ENCODE peak calls at places on chromosomes 13 and 19, in eight cellular contexts. N is heart right ventricle, I is fibroblast of lung, B is psoas muscle, F is hepatocyte, A is H9, V is prostate gland, R is tibial nerve. E is an unnamed sample. For H3K4me1, the result is how much of the 10 kb centered on the place peaks cover.

GRCh38 chr13:26601669-26602068 is 44.2 kb downstream of the WASF3 start:
- DNase-seq in N (no peak), I (peak), B (no peak), F (no peak), A (no peak), V (no peak), R (no peak), E (no peak)

GRCh38 chr13:42654760-42655159 is 80.8 kb downstream of the TNFSF11 start:
- DNase-seq in N (no peak), I (no peak), B (no peak), F (no peak), A (no peak), V (no peak), R (no peak), E (no peak)

GRCh38 chr13:27012482-27013197 is 159.0 kb downstream of the USP12 start:
- DNase-seq in N (no peak), I (peak), B (no peak), F (no peak), A (peak), V (no peak), R (no peak), E (no peak)

GRCh38 chr13:42048323-42048624 is 174 bp upstream of the DGKH start:
- DNase-seq in N (no peak), I (peak), B (no peak), F (no peak), A (no peak), V (peak), R (no peak), E (no peak)

GRCh38 chr13:39811051-39811450 is 155.6 kb downstream of the COG6 start:
- DNase-seq in N (no peak), I (no peak), B (no peak), F (no peak), A (no peak), V (no peak), R (no peak), E (no peak)

GRCh38 chr19:9144920-9145319 is 4.7 kb downstream of the ZNF317 start:
- DNase-seq in N (no peak), I (no peak), B (no peak), F (no peak), A (no peak), V (no peak), R (no peak), E (no peak)

GRCh38 chr13:40787062-40787461 is 2.3 kb upstream of the SLC25A15 start:
- DNase-seq in N (no peak), I (peak), B (no peak), F (no peak), A (peak), V (no peak), R (no peak), E (no peak)

GRCh38 chr19:52653161-52653560 is 15.0 kb upstream of the ZNF83 start:
- DNase-seq in N (no peak), I (no peak), B (no peak), F (no peak), A (no peak), V (no peak), R (no peak), E (no peak)

GRCh38 chr19:55477905-55478304 is 1.5 kb downstream of the ZNF628 start:
- DNase-seq in N (no peak), I (no peak), B (no peak), F (no peak), A (no peak), V (no peak), R (no peak), E (no peak)

GRCh38 chr19:29841559-29842367 is 30.0 kb downstream of the CCNE1 start:
- DNase-seq in N (peak), I (peak), B (no peak), F (peak), A (peak), V (no peak), R (no peak), E (peak)

GRCh38 chr13:32376642-32377418 is 51.1 kb downstream of the N4BP2L1 start:
- DNase-seq in N (no peak), I (no peak), B (no peak), F (no peak), A (no peak), V (no peak), R (no peak), E (no peak)

GRCh38 chr13:39013462-39013861 is 22.8 kb upstream of the STOML3 start:
- DNase-seq in N (no peak), I (no peak), B (no peak), F (no peak), A (no peak), V (no peak), R (no peak), E (no peak)

GRCh38 chr19:42095814-42096230 is 19.9 kb downstream of the ZNF574 start:
- DNase-seq in N (no peak), I (no peak), B (no peak), F (no peak), A (peak), V (no peak), R (no peak), E (peak)

GRCh38 chr13:30991922-30992321 is 59.5 kb downstream of the TEX26 start:
- DNase-seq in N (no peak), I (no peak), B (no peak), F (no peak), A (no peak), V (no peak), R (no peak), E (no peak)

GRCh38 chr19:29965529-29965928 is 23.5 kb downstream of the URI1 start:
- DNase-seq in N (no peak), I (peak), B (no peak), F (no peak), A (no peak), V (no peak), R (no peak), E (no peak)

GRCh38 chr19:48290923-48291700 is 21.2 kb downstream of the ZNF114 start:
- DNase-seq in N (peak), I (peak), B (peak), F (peak), A (peak), V (peak), R (peak), E (peak)

GRCh38 chr19:45638930-45639729 is at the start of gene EML2:
- DNase-seq in N (no peak), I (peak), B (peak), F (peak), A (peak), V (peak), R (no peak), E (peak)

GRCh38 chr13:84132491-84132890 is 250.2 kb upstream of the SLITRK1 start:
- DNase-seq in N (no peak), I (no peak), B (no peak), F (no peak), A (no peak), V (no peak), R (no peak), E (no peak)

GRCh38 chr19:55253842-55254624 is 4.8 kb downstream of the PPP6R1 start:
- DNase-seq in N (no peak), I (no peak), B (no peak), F (no peak), A (no peak), V (no peak), R (no peak), E (peak)

GRCh38 chr13:25963681-25964080 is 88.1 kb downstream of the SHISA2 start:
- DNase-seq in N (no peak), I (no peak), B (no peak), F (no peak), A (no peak), V (no peak), R (no peak), E (no peak)

GRCh38 chr13:113152894-113153809 is 5.3 kb upstream of the PROZ start:
- DNase-seq in N (peak), I (peak), B (peak), F (peak), A (peak), V (peak), R (peak), E (peak)

GRCh38 chr13:73481877-73482445 is 423.2 kb downstream of the KLF5 start:
- DNase-seq in N (no peak), I (no peak), B (no peak), F (no peak), A (no peak), V (no peak), R (no peak), E (no peak)

GRCh38 chr13:24618219-24618955 is 61.8 kb upstream of the ATP12A start:
- DNase-seq in N (no peak), I (peak), B (no peak), F (no peak), A (no peak), V (no peak), R (no peak), E (no peak)

GRCh38 chr13:50461189-50461588 is 382.3 kb downstream of the DLEU7 start:
- DNase-seq in N (no peak), I (no peak), B (no peak), F (no peak), A (no peak), V (no peak), R (no peak), E (no peak)

GRCh38 chr13:106522898-106523525 is 12.4 kb downstream of the EFNB2 start:
- DNase-seq in N (no peak), I (peak), B (no peak), F (no peak), A (no peak), V (no peak), R (no peak), E (no peak)

GRCh38 chr13:52450012-52450792 is at the start of gene VPS36:
- DNase-seq in N (peak), I (peak), B (peak), F (peak), A (peak), V (peak), R (peak), E (peak)
- H3K4me1 ChIP-seq in N (under half), I (under half), B (under half), F (under half), A (under half), V (under half), R (under half), E (under half)

GRCh38 chr19:35207391-35207871 is 21.1 kb downstream of the FAM187B start:
- DNase-seq in N (no peak), I (no peak), B (no peak), F (no peak), A (no peak), V (no peak), R (no peak), E (no peak)
- H3K4me1 ChIP-seq in N (under half), I (under half), B (under half), F (under half), A (under half), V (under half), R (under half), E (under half)

GRCh38 chr19:46922465-46922864 is 61.7 kb downstream of the ARHGAP35 start:
- DNase-seq in N (no peak), I (no peak), B (no peak), F (no peak), A (no peak), V (no peak), R (no peak), E (no peak)

GRCh38 chr19:46915386-46915785 is 54.6 kb downstream of the ARHGAP35 start:
- DNase-seq in N (no peak), I (no peak), B (no peak), F (no peak), A (no peak), V (no peak), R (no peak), E (no peak)

GRCh38 chr19:46920341-46920740 is 59.5 kb downstream of the ARHGAP35 start:
- DNase-seq in N (no peak), I (no peak), B (no peak), F (no peak), A (no peak), V (no peak), R (no peak), E (no peak)

GRCh38 chr19:46916971-46917370 is 56.2 kb downstream of the ARHGAP35 start:
- DNase-seq in N (no peak), I (no peak), B (no peak), F (no peak), A (no peak), V (no peak), R (no peak), E (no peak)

DNA sequence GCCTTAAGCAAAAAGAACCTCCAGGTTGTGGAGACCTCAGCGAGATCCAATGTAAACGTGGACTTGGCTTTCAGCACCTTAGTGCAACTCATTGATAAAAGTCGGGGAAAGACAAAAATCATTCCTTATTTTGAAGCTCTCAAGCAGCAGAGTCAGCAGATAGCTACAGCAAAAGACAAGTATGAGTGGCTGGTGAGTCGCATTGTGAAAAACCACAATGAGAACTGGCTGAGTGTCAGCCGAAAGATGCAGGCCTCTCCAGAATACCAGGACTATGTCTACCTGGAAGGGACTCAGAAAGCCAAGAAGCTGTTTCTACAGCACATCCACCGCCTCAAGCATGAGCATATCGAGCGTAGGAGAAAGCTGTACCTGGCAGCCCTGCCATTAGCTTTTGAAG is 58.5 kb downstream of the ARHGAP35 start:
- DNase-seq in N (no peak), I (peak), B (no peak), F (no peak), A (no peak), V (no peak), R (no peak), E (no peak)
- H3K4me1 ChIP-seq in N (under half), I (under half), B (under half), F (under half), A (under half), V (under half), R (under half), E (under half)

DNA sequence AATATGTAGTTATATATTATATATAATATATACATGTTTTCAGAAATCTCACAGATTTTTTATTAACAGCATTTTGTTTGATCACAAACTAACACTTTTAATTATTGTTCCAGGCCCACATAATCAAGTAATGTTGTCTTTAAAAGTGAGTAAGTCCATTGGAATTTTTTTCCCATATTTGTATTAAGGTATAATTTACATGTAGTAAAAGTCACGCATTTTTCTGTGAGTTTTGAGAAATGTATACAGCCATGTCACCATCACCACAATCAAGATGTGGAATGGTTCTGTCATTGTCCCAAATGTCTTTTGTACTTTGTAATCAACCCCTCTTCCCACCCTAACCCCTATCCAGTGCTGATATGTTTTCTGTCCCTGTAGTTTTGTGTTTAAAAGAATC is 120.0 kb upstream of the RFC3 start:
- DNase-seq in N (no peak), I (no peak), B (no peak), F (no peak), A (no peak), V (no peak), R (no peak), E (no peak)
- H3K4me1 ChIP-seq in N (under half), I (under half), B (under half), F (under half), A (under half), V (under half), R (under half), E (under half)

GRCh38 chr19:10866495-10866894 is 4.9 kb upstream of the CARM1 start:
- DNase-seq in N (no peak), I (no peak), B (no peak), F (no peak), A (no peak), V (no peak), R (no peak), E (no peak)
- H3K4me1 ChIP-seq in N (under half), I (under half), B (under half), F (under half), A (under half), V (under half), R (under half), E (under half)

DNA sequence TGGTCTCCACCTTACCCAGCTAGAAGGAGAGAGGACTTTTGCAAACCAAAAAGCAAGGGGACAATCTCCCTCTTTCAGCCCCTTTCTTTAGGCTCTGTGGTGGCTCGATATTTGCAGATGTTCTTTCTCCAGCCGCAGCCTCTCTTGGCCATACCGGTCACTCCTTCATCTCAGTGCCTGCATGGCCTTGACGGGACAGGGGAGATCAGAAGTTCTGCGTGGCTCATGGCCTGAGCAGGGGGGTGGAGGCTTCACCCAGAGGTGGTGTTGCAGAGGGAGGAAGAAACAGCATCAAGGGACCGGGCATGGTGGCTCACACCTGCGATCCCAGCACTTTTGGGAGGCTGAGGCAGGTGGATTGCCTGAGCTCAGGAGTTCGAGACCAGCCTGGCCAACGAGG is 53.2 kb downstream of the MYO9B start:
- DNase-seq in N (no peak), I (no peak), B (no peak), F (no peak), A (no peak), V (no peak), R (no peak), E (no peak)
- H3K4me1 ChIP-seq in N (under half), I (under half), B (under half), F (under half), A (under half), V (under half), R (under half), E (under half)

GRCh38 chr19:6378498-6378897 is 2.8 kb upstream of the PSPN start:
- DNase-seq in N (no peak), I (no peak), B (no peak), F (no peak), A (no peak), V (no peak), R (no peak), E (no peak)
- H3K4me1 ChIP-seq in N (under half), I (under half), B (under half), F (under half), A (under half), V (under half), R (under half), E (under half)

DNA sequence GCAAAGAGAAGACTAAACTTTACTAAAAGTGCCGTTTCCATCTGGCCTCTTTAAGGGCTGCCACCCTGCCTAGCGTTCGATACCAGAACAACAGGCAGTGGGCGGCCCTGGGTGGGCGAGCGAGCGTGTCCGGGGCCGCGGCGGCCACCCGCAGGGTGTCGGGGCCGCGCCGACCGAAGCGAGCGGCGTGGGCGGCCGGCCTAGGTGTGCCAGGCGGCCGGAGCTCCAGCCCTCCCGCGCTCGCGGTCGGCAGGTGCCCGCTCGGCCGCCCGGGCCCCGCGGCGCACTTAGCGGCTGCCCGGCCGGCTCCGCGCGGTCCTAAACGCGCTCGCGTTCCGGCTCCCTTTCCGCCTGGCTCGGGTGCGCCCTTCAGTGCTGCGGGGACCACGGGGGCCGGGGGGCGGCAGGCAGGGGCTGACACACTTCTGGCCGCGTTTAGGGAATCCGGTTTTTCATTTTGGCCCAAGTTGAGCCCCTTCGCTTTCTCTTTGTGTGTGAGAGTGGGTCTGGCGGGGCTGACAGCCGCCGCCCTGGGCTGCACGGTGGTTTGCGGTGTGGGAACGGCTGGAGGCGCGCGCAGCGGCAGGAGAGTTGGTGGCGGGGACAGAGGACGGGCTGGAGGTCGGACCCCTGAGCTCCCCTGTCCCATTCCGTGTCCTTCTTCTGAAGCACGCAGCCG is 2.9 kb downstream of the FGF9 start:
- DNase-seq in N (no peak), I (peak), B (peak), F (peak), A (peak), V (no peak), R (no peak), E (peak)
- H3K4me1 ChIP-seq in N (half or more), I (under half), B (under half), F (under half), A (under half), V (under half), R (under half), E (under half)

E was measured in kidney.